ENCODE peak calls at places on chromosomes 2 and 18, in six cellular contexts. One of them, this sample, is unnamed.

GRCh38 chr2:241967745-241968144 is 98.2 kb downstream of the RTP5 start:
- DNase-seq in WTC11: no peak
- DNase-seq in neural crest cell: no peak
- DNase-seq in fibroblast of lung: no peak
- DNase-seq in foreskin fibroblast: no peak
- DNase-seq in astrocyte: no peak
- DNase-seq in this sample: no peak

GRCh38 chr2:95323347-95324155 is 26.4 kb downstream of the KCNIP3 start:
- DNase-seq in WTC11: peak; percentile 72
- DNase-seq in neural crest cell: no peak
- DNase-seq in fibroblast of lung: peak; percentile 18
- DNase-seq in foreskin fibroblast: peak; percentile 48
- DNase-seq in astrocyte: no peak
- DNase-seq in this sample: no peak

GRCh38 chr2:120376679-120377640 is 31.0 kb downstream of the INHBB start:
- DNase-seq in WTC11: no peak
- DNase-seq in neural crest cell: no peak
- DNase-seq in fibroblast of lung: no peak
- DNase-seq in foreskin fibroblast: no peak
- DNase-seq in astrocyte: no peak
- DNase-seq in this sample: no peak

GRCh38 chr2:46162329-46162870 is 134.8 kb upstream of the EPAS1 start:
- DNase-seq in WTC11: no peak
- DNase-seq in neural crest cell: no peak
- DNase-seq in fibroblast of lung: no peak
- DNase-seq in foreskin fibroblast: peak; percentile 33
- DNase-seq in astrocyte: no peak
- DNase-seq in this sample: peak; percentile 53

GRCh38 chr2:189954989-189955388 is 107.5 kb downstream of the MSTN start:
- DNase-seq in WTC11: no peak
- DNase-seq in neural crest cell: no peak
- DNase-seq in fibroblast of lung: no peak
- DNase-seq in foreskin fibroblast: peak; percentile 9
- DNase-seq in astrocyte: no peak
- DNase-seq in this sample: no peak

GRCh38 chr2:37781028-37781427 is 109.6 kb upstream of the CDC42EP3 start:
- DNase-seq in WTC11: no peak
- DNase-seq in neural crest cell: no peak
- DNase-seq in fibroblast of lung: peak; percentile 93
- DNase-seq in foreskin fibroblast: peak; percentile 87
- DNase-seq in astrocyte: peak; percentile 91
- DNase-seq in this sample: peak; percentile 60

GRCh38 chr2:12167525-12168317 is 421.3 kb downstream of the LPIN1 start:
- DNase-seq in WTC11: peak; percentile 46
- DNase-seq in neural crest cell: peak; percentile 65
- DNase-seq in fibroblast of lung: no peak
- DNase-seq in foreskin fibroblast: no peak
- DNase-seq in astrocyte: no peak
- DNase-seq in this sample: no peak

GRCh38 chr2:120947982-120948661 is 212.5 kb downstream of the GLI2 start:
- DNase-seq in WTC11: no peak
- DNase-seq in neural crest cell: no peak
- DNase-seq in fibroblast of lung: no peak
- DNase-seq in foreskin fibroblast: no peak
- DNase-seq in astrocyte: no peak
- DNase-seq in this sample: no peak

GRCh38 chr2:178193823-178194599 is at the start of gene OSBPL6:
- DNase-seq in WTC11: peak; percentile 72
- DNase-seq in neural crest cell: peak; percentile 64
- DNase-seq in fibroblast of lung: peak; percentile 87
- DNase-seq in foreskin fibroblast: peak; percentile 94
- DNase-seq in astrocyte: peak; percentile 74
- DNase-seq in this sample: peak; percentile 88

GRCh38 chr18:61732854-61733253 is 160.0 kb downstream of the RNF152 start:
- DNase-seq in WTC11: no peak
- DNase-seq in neural crest cell: no peak
- DNase-seq in fibroblast of lung: no peak
- DNase-seq in foreskin fibroblast: no peak
- DNase-seq in astrocyte: no peak
- DNase-seq in this sample: peak; percentile 16

GRCh38 chr2:73176205-73176880 is 26.0 kb upstream of the NOTO start:
- DNase-seq in WTC11: peak; percentile 22
- DNase-seq in neural crest cell: no peak
- DNase-seq in fibroblast of lung: no peak
- DNase-seq in foreskin fibroblast: peak; percentile 58
- DNase-seq in astrocyte: no peak
- DNase-seq in this sample: peak; percentile 7

GRCh38 chr2:12305931-12306330 is 410.8 kb upstream of the TRIB2 start:
- DNase-seq in WTC11: no peak
- DNase-seq in neural crest cell: no peak
- DNase-seq in fibroblast of lung: no peak
- DNase-seq in foreskin fibroblast: no peak
- DNase-seq in astrocyte: no peak
- DNase-seq in this sample: no peak

GRCh38 chr2:170679607-170680079 is 35.5 kb upstream of the SP5 start:
- DNase-seq in WTC11: no peak
- DNase-seq in neural crest cell: peak; percentile 2
- DNase-seq in fibroblast of lung: no peak
- DNase-seq in foreskin fibroblast: no peak
- DNase-seq in astrocyte: no peak
- DNase-seq in this sample: no peak

GRCh38 chr2:207819839-207820784 is 50.4 kb upstream of the FZD5 start:
- DNase-seq in WTC11: no peak
- DNase-seq in neural crest cell: no peak
- DNase-seq in fibroblast of lung: peak; percentile 15
- DNase-seq in foreskin fibroblast: no peak
- DNase-seq in astrocyte: no peak
- DNase-seq in this sample: no peak

GRCh38 chr2:234954551-234954992 is 2.8 kb downstream of the SH3BP4 start:
- DNase-seq in WTC11: peak; percentile 20
- DNase-seq in neural crest cell: no peak
- DNase-seq in fibroblast of lung: peak; percentile 90
- DNase-seq in foreskin fibroblast: peak; percentile 34
- DNase-seq in astrocyte: peak; percentile 88
- DNase-seq in this sample: peak; percentile 58

GRCh38 chr2:109335586-109336266 is 206.7 kb downstream of the SH3RF3 start:
- DNase-seq in WTC11: no peak
- DNase-seq in neural crest cell: no peak
- DNase-seq in fibroblast of lung: peak; percentile 90
- DNase-seq in foreskin fibroblast: peak; percentile 84
- DNase-seq in astrocyte: peak; percentile 86
- DNase-seq in this sample: peak; percentile 74

GRCh38 chr18:32461704-32462272 is 8.9 kb downstream of the GAREM1 start:
- DNase-seq in WTC11: no peak
- DNase-seq in neural crest cell: no peak
- DNase-seq in fibroblast of lung: peak; percentile 6
- DNase-seq in foreskin fibroblast: no peak
- DNase-seq in astrocyte: no peak
- DNase-seq in this sample: no peak

GRCh38 chr2:204109681-204110080 is 173.1 kb downstream of the ICOS start:
- DNase-seq in WTC11: no peak
- DNase-seq in neural crest cell: no peak
- DNase-seq in fibroblast of lung: no peak
- DNase-seq in foreskin fibroblast: no peak
- DNase-seq in astrocyte: no peak
- DNase-seq in this sample: no peak

GRCh38 chr2:102021776-102022175 is 30.0 kb downstream of the IL1R2 start:
- DNase-seq in WTC11: no peak
- DNase-seq in neural crest cell: no peak
- DNase-seq in fibroblast of lung: peak; percentile 77
- DNase-seq in foreskin fibroblast: peak; percentile 41
- DNase-seq in astrocyte: peak; percentile 76
- DNase-seq in this sample: peak; percentile 96

GRCh38 chr2:212618636-212619035 is 80.0 kb upstream of the ERBB4 start:
- DNase-seq in WTC11: no peak
- DNase-seq in neural crest cell: no peak
- DNase-seq in fibroblast of lung: peak; percentile 28
- DNase-seq in foreskin fibroblast: no peak
- DNase-seq in astrocyte: peak; percentile 7
- DNase-seq in this sample: peak; percentile 4

GRCh38 chr2:16130906-16131400 is 190.6 kb downstream of the MYCN start:
- DNase-seq in WTC11: no peak
- DNase-seq in neural crest cell: no peak
- DNase-seq in fibroblast of lung: no peak
- DNase-seq in foreskin fibroblast: no peak
- DNase-seq in astrocyte: no peak
- DNase-seq in this sample: no peak

GRCh38 chr2:198059800-198060199 is 255.4 kb downstream of the PLCL1 start:
- DNase-seq in WTC11: no peak
- DNase-seq in neural crest cell: no peak
- DNase-seq in fibroblast of lung: no peak
- DNase-seq in foreskin fibroblast: no peak
- DNase-seq in astrocyte: no peak
- DNase-seq in this sample: no peak

GRCh38 chr2:240446618-240447175 is 11.2 kb downstream of the GPC1 start:
- DNase-seq in WTC11: no peak
- DNase-seq in neural crest cell: no peak
- DNase-seq in fibroblast of lung: no peak
- DNase-seq in foreskin fibroblast: no peak
- DNase-seq in astrocyte: no peak
- DNase-seq in this sample: no peak

GRCh38 chr2:241051578-241052487 is 50.3 kb downstream of the MTERF4 start:
- DNase-seq in WTC11: no peak
- DNase-seq in neural crest cell: no peak
- DNase-seq in fibroblast of lung: no peak
- DNase-seq in foreskin fibroblast: no peak
- DNase-seq in astrocyte: no peak
- DNase-seq in this sample: no peak

GRCh38 chr2:33021542-33022259 is 74.9 kb downstream of the LTBP1 start:
- DNase-seq in WTC11: no peak
- DNase-seq in neural crest cell: no peak
- DNase-seq in fibroblast of lung: peak; percentile 94
- DNase-seq in foreskin fibroblast: peak; percentile 80
- DNase-seq in astrocyte: peak; percentile 94
- DNase-seq in this sample: peak; percentile 71

GRCh38 chr18:61572871-61573270 is 239.6 kb downstream of the CDH20 start:
- DNase-seq in WTC11: no peak
- DNase-seq in neural crest cell: no peak
- DNase-seq in fibroblast of lung: peak; percentile 32
- DNase-seq in foreskin fibroblast: peak; percentile 22
- DNase-seq in astrocyte: peak; percentile 26
- DNase-seq in this sample: peak; percentile 24

GRCh38 chr2:27960237-27960912 is 69.8 kb downstream of the BABAM2 start:
- DNase-seq in WTC11: no peak
- DNase-seq in neural crest cell: no peak
- DNase-seq in fibroblast of lung: peak; percentile 97
- DNase-seq in foreskin fibroblast: peak; percentile 85
- DNase-seq in astrocyte: peak; percentile 96
- DNase-seq in this sample: peak; percentile 89

GRCh38 chr2:153074207-153074606 is 355.8 kb downstream of the ARL6IP6 start:
- DNase-seq in WTC11: no peak
- DNase-seq in neural crest cell: no peak
- DNase-seq in fibroblast of lung: peak; percentile 30
- DNase-seq in foreskin fibroblast: no peak
- DNase-seq in astrocyte: peak; percentile 19
- DNase-seq in this sample: no peak

GRCh38 chr2:118185210-118186109 is 97.2 kb downstream of the INSIG2 start:
- DNase-seq in WTC11: peak; percentile 62
- DNase-seq in neural crest cell: peak; percentile 36
- DNase-seq in fibroblast of lung: peak; percentile 53
- DNase-seq in foreskin fibroblast: peak; percentile 58
- DNase-seq in astrocyte: peak; percentile 21
- DNase-seq in this sample: peak; percentile 15

GRCh38 chr2:134401081-134401497 is 147.2 kb downstream of the MGAT5 start:
- DNase-seq in WTC11: no peak
- DNase-seq in neural crest cell: no peak
- DNase-seq in fibroblast of lung: no peak
- DNase-seq in foreskin fibroblast: peak; percentile 67
- DNase-seq in astrocyte: no peak
- DNase-seq in this sample: peak; percentile 29

DNA sequence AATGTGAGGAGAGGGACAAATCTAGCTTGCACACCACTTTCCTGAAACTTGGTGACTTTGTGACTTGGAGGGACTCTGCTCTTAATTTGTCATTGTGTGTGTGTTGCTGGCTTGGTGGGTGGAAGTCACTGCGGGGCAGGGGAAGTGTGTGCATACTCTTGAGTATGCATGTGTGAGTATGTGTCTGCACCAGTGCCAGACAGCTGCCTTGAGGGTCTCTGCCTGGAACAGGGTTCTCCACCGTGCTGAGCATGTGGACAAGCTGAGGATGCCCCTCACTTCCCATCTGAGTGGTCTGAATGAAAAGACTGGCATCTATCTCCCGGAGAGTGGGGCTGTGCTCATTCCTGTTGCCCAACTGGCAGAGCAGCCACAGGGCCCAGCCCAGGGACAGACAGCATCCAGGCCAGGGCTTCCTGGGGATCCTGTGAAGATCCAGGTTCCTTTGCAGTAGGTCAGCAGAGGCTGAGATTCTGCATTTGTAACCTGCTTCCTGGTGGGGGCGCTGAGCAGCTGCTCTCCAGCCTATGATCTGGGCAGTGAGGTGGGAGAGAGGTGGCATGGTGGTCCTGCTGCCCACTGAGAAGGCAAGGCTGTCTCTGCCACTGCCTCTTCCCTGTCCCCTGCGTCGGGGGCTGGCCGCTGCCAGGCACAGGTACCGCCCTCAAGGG is 138.9 kb upstream of the HAAO start:
- DNase-seq in WTC11: peak; percentile 71
- DNase-seq in neural crest cell: no peak
- DNase-seq in fibroblast of lung: no peak
- DNase-seq in foreskin fibroblast: peak; percentile 47
- DNase-seq in astrocyte: no peak
- DNase-seq in this sample: no peak
- TF ChIP-seq CTCF in WTC11: peak; percentile 55
- TF ChIP-seq CTCF in neural crest cell: peak; percentile 46
- TF ChIP-seq CTCF in fibroblast of lung: peak; percentile 25
- TF ChIP-seq CTCF in foreskin fibroblast: peak; percentile 35
- TF ChIP-seq CTCF in astrocyte: peak; percentile 14
- TF ChIP-seq CTCF in this sample: peak; percentile 27

GRCh38 chr2:70785137-70785911 is 5.1 kb downstream of the FIGLA start:
- DNase-seq in WTC11: peak; percentile 55
- DNase-seq in neural crest cell: peak; percentile 31
- DNase-seq in fibroblast of lung: peak; percentile 31
- DNase-seq in foreskin fibroblast: peak; percentile 22
- DNase-seq in astrocyte: peak; percentile 16
- DNase-seq in this sample: peak; percentile 47
- TF ChIP-seq CTCF in WTC11: no peak
- TF ChIP-seq CTCF in neural crest cell: peak; percentile 58
- TF ChIP-seq CTCF in fibroblast of lung: peak; percentile 34
- TF ChIP-seq CTCF in foreskin fibroblast: peak; percentile 48
- TF ChIP-seq CTCF in astrocyte: peak; percentile 33
- TF ChIP-seq CTCF in this sample: peak; percentile 58

GRCh38 chr2:10303634-10304378 is 1.1 kb downstream of the HPCAL1 start:
- DNase-seq in WTC11: peak; percentile 48
- DNase-seq in neural crest cell: peak; percentile 46
- DNase-seq in fibroblast of lung: peak; percentile 56
- DNase-seq in foreskin fibroblast: peak; percentile 80
- DNase-seq in astrocyte: no peak
- DNase-seq in this sample: peak; percentile 45
- TF ChIP-seq CTCF in WTC11: no peak
- TF ChIP-seq CTCF in neural crest cell: peak; percentile 41
- TF ChIP-seq CTCF in fibroblast of lung: peak; percentile 36
- TF ChIP-seq CTCF in foreskin fibroblast: peak; percentile 10
- TF ChIP-seq CTCF in astrocyte: no peak
- TF ChIP-seq CTCF in this sample: no peak

DNA sequence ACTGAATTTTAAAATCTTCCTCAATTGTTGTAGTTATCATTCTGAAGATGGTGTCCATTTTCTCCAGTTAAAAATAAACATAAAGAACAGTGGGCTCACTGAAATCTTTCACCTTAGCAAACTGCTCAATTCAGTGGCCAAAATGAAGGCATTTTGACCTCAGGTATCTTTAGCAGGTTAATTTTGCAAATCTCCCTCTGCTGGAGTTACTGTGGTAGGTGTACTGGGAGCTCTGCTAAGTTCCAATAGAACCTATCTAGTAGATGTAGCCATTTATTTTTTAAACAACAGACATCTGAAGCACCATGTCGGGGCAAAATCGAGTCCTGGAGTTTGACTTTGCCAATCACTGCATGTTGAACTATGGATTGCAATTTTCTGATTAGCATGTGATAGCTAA is 177.1 kb downstream of the IRS1 start:
- DNase-seq in WTC11: no peak
- DNase-seq in neural crest cell: no peak
- DNase-seq in fibroblast of lung: no peak
- DNase-seq in foreskin fibroblast: no peak
- DNase-seq in astrocyte: no peak
- DNase-seq in this sample: no peak
- TF ChIP-seq CTCF in WTC11: no peak
- TF ChIP-seq CTCF in neural crest cell: peak; percentile 29
- TF ChIP-seq CTCF in fibroblast of lung: no peak
- TF ChIP-seq CTCF in foreskin fibroblast: no peak
- TF ChIP-seq CTCF in astrocyte: peak; percentile 19
- TF ChIP-seq CTCF in this sample: peak; percentile 20